ENCODE peak calls at places on chromosomes 3 and 15, in ten cellular contexts. One of them, this sample, is unnamed.

GRCh38 chr15:64144565-64145281 is 6.8 kb upstream of the SNX22 start:
- DNase-seq in pancreas: no peak
- DNase-seq in NCI-H187: no peak
- DNase-seq in T-cell: no peak
- DNase-seq in spleen: no peak
- DNase-seq in neural crest cell: no peak
- DNase-seq in hepatocyte: no peak
- DNase-seq in GM06990: peak; percentile 77
- DNase-seq in naive thymus-derived CD4-positive, alpha-beta T cell: no peak
- DNase-seq in activated T-cell treated with anti-CD3 and anti-CD28 coated beads for 24 hours: no peak
- DNase-seq in this sample: no peak

GRCh38 chr15:74988007-74988800 is 7.2 kb upstream of the SCAMP5 start:
- DNase-seq in pancreas: no peak
- DNase-seq in NCI-H187: no peak
- DNase-seq in T-cell: peak; percentile 16
- DNase-seq in spleen: peak; percentile 71
- DNase-seq in neural crest cell: no peak
- DNase-seq in hepatocyte: peak; percentile 78
- DNase-seq in GM06990: no peak
- DNase-seq in naive thymus-derived CD4-positive, alpha-beta T cell: peak; percentile 30
- DNase-seq in activated T-cell treated with anti-CD3 and anti-CD28 coated beads for 24 hours: no peak
- DNase-seq in this sample: no peak

GRCh38 chr3:64188810-64189560 is 36.3 kb downstream of the PRICKLE2 start:
- DNase-seq in pancreas: peak; percentile 18
- DNase-seq in NCI-H187: no peak
- DNase-seq in T-cell: no peak
- DNase-seq in spleen: no peak
- DNase-seq in neural crest cell: no peak
- DNase-seq in hepatocyte: peak; percentile 83
- DNase-seq in GM06990: no peak
- DNase-seq in naive thymus-derived CD4-positive, alpha-beta T cell: no peak
- DNase-seq in activated T-cell treated with anti-CD3 and anti-CD28 coated beads for 24 hours: no peak
- DNase-seq in this sample: peak; percentile 50

GRCh38 chr3:48088056-48088748 is 72.0 kb upstream of the MAP4 start:
- DNase-seq in pancreas: no peak
- DNase-seq in NCI-H187: no peak
- DNase-seq in T-cell: no peak
- DNase-seq in spleen: no peak
- DNase-seq in neural crest cell: peak; percentile 14
- DNase-seq in hepatocyte: peak; percentile 52
- DNase-seq in GM06990: no peak
- DNase-seq in naive thymus-derived CD4-positive, alpha-beta T cell: no peak
- DNase-seq in activated T-cell treated with anti-CD3 and anti-CD28 coated beads for 24 hours: peak; percentile 4
- DNase-seq in this sample: no peak

GRCh38 chr15:38367476-38367875 is 86.5 kb upstream of the FAM98B start:
- DNase-seq in pancreas: no peak
- DNase-seq in NCI-H187: no peak
- DNase-seq in T-cell: no peak
- DNase-seq in spleen: no peak
- DNase-seq in neural crest cell: no peak
- DNase-seq in hepatocyte: no peak
- DNase-seq in GM06990: no peak
- DNase-seq in naive thymus-derived CD4-positive, alpha-beta T cell: no peak
- DNase-seq in activated T-cell treated with anti-CD3 and anti-CD28 coated beads for 24 hours: no peak
- DNase-seq in this sample: no peak

GRCh38 chr15:98597666-98598065 is 50.7 kb upstream of the IGF1R start:
- DNase-seq in pancreas: no peak
- DNase-seq in NCI-H187: no peak
- DNase-seq in T-cell: no peak
- DNase-seq in spleen: no peak
- DNase-seq in neural crest cell: no peak
- DNase-seq in hepatocyte: no peak
- DNase-seq in GM06990: no peak
- DNase-seq in naive thymus-derived CD4-positive, alpha-beta T cell: no peak
- DNase-seq in activated T-cell treated with anti-CD3 and anti-CD28 coated beads for 24 hours: no peak
- DNase-seq in this sample: no peak

GRCh38 chr3:122052968-122053367 is 2.2 kb upstream of the CD86 start:
- DNase-seq in pancreas: no peak
- DNase-seq in NCI-H187: no peak
- DNase-seq in T-cell: no peak
- DNase-seq in spleen: no peak
- DNase-seq in neural crest cell: no peak
- DNase-seq in hepatocyte: no peak
- DNase-seq in GM06990: no peak
- DNase-seq in naive thymus-derived CD4-positive, alpha-beta T cell: no peak
- DNase-seq in activated T-cell treated with anti-CD3 and anti-CD28 coated beads for 24 hours: no peak
- DNase-seq in this sample: no peak

GRCh38 chr3:129121016-129121791 is 400 bp downstream of the RAB43 start:
- DNase-seq in pancreas: no peak
- DNase-seq in NCI-H187: no peak
- DNase-seq in T-cell: peak; percentile 43
- DNase-seq in spleen: no peak
- DNase-seq in neural crest cell: peak; percentile 22
- DNase-seq in hepatocyte: peak; percentile 46
- DNase-seq in GM06990: peak; percentile 76
- DNase-seq in naive thymus-derived CD4-positive, alpha-beta T cell: no peak
- DNase-seq in activated T-cell treated with anti-CD3 and anti-CD28 coated beads for 24 hours: no peak
- DNase-seq in this sample: no peak

GRCh38 chr15:80317389-80318169 is 65.6 kb upstream of the CTXND1 start:
- DNase-seq in pancreas: no peak
- DNase-seq in NCI-H187: no peak
- DNase-seq in T-cell: no peak
- DNase-seq in spleen: no peak
- DNase-seq in neural crest cell: no peak
- DNase-seq in hepatocyte: peak; percentile 35
- DNase-seq in GM06990: no peak
- DNase-seq in naive thymus-derived CD4-positive, alpha-beta T cell: no peak
- DNase-seq in activated T-cell treated with anti-CD3 and anti-CD28 coated beads for 24 hours: no peak
- DNase-seq in this sample: peak; percentile 71

GRCh38 chr15:59611277-59612260 is at the start of gene GCNT3:
- DNase-seq in pancreas: no peak
- DNase-seq in NCI-H187: no peak
- DNase-seq in T-cell: no peak
- DNase-seq in spleen: no peak
- DNase-seq in neural crest cell: no peak
- DNase-seq in hepatocyte: peak; percentile 80
- DNase-seq in GM06990: no peak
- DNase-seq in naive thymus-derived CD4-positive, alpha-beta T cell: no peak
- DNase-seq in activated T-cell treated with anti-CD3 and anti-CD28 coated beads for 24 hours: no peak
- DNase-seq in this sample: no peak

GRCh38 chr3:151155409-151156128 is 47.4 kb downstream of the GPR171 start:
- DNase-seq in pancreas: no peak
- DNase-seq in NCI-H187: no peak
- DNase-seq in T-cell: no peak
- DNase-seq in spleen: no peak
- DNase-seq in neural crest cell: no peak
- DNase-seq in hepatocyte: no peak
- DNase-seq in GM06990: no peak
- DNase-seq in naive thymus-derived CD4-positive, alpha-beta T cell: no peak
- DNase-seq in activated T-cell treated with anti-CD3 and anti-CD28 coated beads for 24 hours: no peak
- DNase-seq in this sample: no peak

GRCh38 chr15:40104296-40104864 is 4.3 kb downstream of the BMF start:
- DNase-seq in pancreas: no peak
- DNase-seq in NCI-H187: no peak
- DNase-seq in T-cell: no peak
- DNase-seq in spleen: no peak
- DNase-seq in neural crest cell: no peak
- DNase-seq in hepatocyte: no peak
- DNase-seq in GM06990: no peak
- DNase-seq in naive thymus-derived CD4-positive, alpha-beta T cell: no peak
- DNase-seq in activated T-cell treated with anti-CD3 and anti-CD28 coated beads for 24 hours: no peak
- DNase-seq in this sample: no peak

GRCh38 chr15:45858491-45858890 is 223.7 kb downstream of the SQOR start:
- DNase-seq in pancreas: no peak
- DNase-seq in NCI-H187: no peak
- DNase-seq in T-cell: no peak
- DNase-seq in spleen: no peak
- DNase-seq in neural crest cell: no peak
- DNase-seq in hepatocyte: no peak
- DNase-seq in GM06990: no peak
- DNase-seq in naive thymus-derived CD4-positive, alpha-beta T cell: no peak
- DNase-seq in activated T-cell treated with anti-CD3 and anti-CD28 coated beads for 24 hours: no peak
- DNase-seq in this sample: no peak

GRCh38 chr3:178479860-178480259 is 56.4 kb upstream of the KCNMB2 start:
- DNase-seq in pancreas: no peak
- DNase-seq in NCI-H187: no peak
- DNase-seq in T-cell: no peak
- DNase-seq in spleen: no peak
- DNase-seq in neural crest cell: no peak
- DNase-seq in hepatocyte: no peak
- DNase-seq in GM06990: peak; percentile 41
- DNase-seq in naive thymus-derived CD4-positive, alpha-beta T cell: no peak
- DNase-seq in activated T-cell treated with anti-CD3 and anti-CD28 coated beads for 24 hours: no peak
- DNase-seq in this sample: no peak

GRCh38 chr15:71585159-71585558 is 225.2 kb upstream of the NR2E3 start:
- DNase-seq in pancreas: no peak
- DNase-seq in NCI-H187: no peak
- DNase-seq in T-cell: no peak
- DNase-seq in spleen: no peak
- DNase-seq in neural crest cell: no peak
- DNase-seq in hepatocyte: no peak
- DNase-seq in GM06990: no peak
- DNase-seq in naive thymus-derived CD4-positive, alpha-beta T cell: no peak
- DNase-seq in activated T-cell treated with anti-CD3 and anti-CD28 coated beads for 24 hours: no peak
- DNase-seq in this sample: no peak

GRCh38 chr3:156865732-156866131 is 39.6 kb downstream of the LEKR1 start:
- DNase-seq in pancreas: no peak
- DNase-seq in NCI-H187: no peak
- DNase-seq in T-cell: no peak
- DNase-seq in spleen: no peak
- DNase-seq in neural crest cell: no peak
- DNase-seq in hepatocyte: no peak
- DNase-seq in GM06990: no peak
- DNase-seq in naive thymus-derived CD4-positive, alpha-beta T cell: no peak
- DNase-seq in activated T-cell treated with anti-CD3 and anti-CD28 coated beads for 24 hours: no peak
- DNase-seq in this sample: no peak

GRCh38 chr3:98057631-98058030 is 22.5 kb upstream of the GABRR3 start:
- DNase-seq in pancreas: no peak
- DNase-seq in NCI-H187: no peak
- DNase-seq in T-cell: no peak
- DNase-seq in spleen: no peak
- DNase-seq in neural crest cell: no peak
- DNase-seq in hepatocyte: no peak
- DNase-seq in GM06990: no peak
- DNase-seq in naive thymus-derived CD4-positive, alpha-beta T cell: no peak
- DNase-seq in activated T-cell treated with anti-CD3 and anti-CD28 coated beads for 24 hours: no peak
- DNase-seq in this sample: no peak

GRCh38 chr3:187066228-187066995 is 72.9 kb downstream of the RPL39L start:
- DNase-seq in pancreas: no peak
- DNase-seq in NCI-H187: no peak
- DNase-seq in T-cell: peak; percentile 60
- DNase-seq in spleen: no peak
- DNase-seq in neural crest cell: no peak
- DNase-seq in hepatocyte: peak; percentile 46
- DNase-seq in GM06990: peak; percentile 60
- DNase-seq in naive thymus-derived CD4-positive, alpha-beta T cell: peak; percentile 67
- DNase-seq in activated T-cell treated with anti-CD3 and anti-CD28 coated beads for 24 hours: peak; percentile 32
- DNase-seq in this sample: no peak

GRCh38 chr15:52287114-52287513 is 8.5 kb downstream of the MYO5C start:
- DNase-seq in pancreas: no peak
- DNase-seq in NCI-H187: no peak
- DNase-seq in T-cell: no peak
- DNase-seq in spleen: no peak
- DNase-seq in neural crest cell: no peak
- DNase-seq in hepatocyte: peak; percentile 40
- DNase-seq in GM06990: no peak
- DNase-seq in naive thymus-derived CD4-positive, alpha-beta T cell: no peak
- DNase-seq in activated T-cell treated with anti-CD3 and anti-CD28 coated beads for 24 hours: no peak
- DNase-seq in this sample: no peak

GRCh38 chr15:22819651-22820050 is 18.8 kb upstream of the NIPA2 start:
- DNase-seq in pancreas: no peak
- DNase-seq in NCI-H187: no peak
- DNase-seq in T-cell: no peak
- DNase-seq in spleen: no peak
- DNase-seq in neural crest cell: no peak
- DNase-seq in hepatocyte: no peak
- DNase-seq in GM06990: no peak
- DNase-seq in naive thymus-derived CD4-positive, alpha-beta T cell: no peak
- DNase-seq in activated T-cell treated with anti-CD3 and anti-CD28 coated beads for 24 hours: no peak
- DNase-seq in this sample: no peak

GRCh38 chr15:90871716-90872480 is 3.5 kb downstream of the FURIN start:
- DNase-seq in pancreas: no peak
- DNase-seq in NCI-H187: no peak
- DNase-seq in T-cell: no peak
- DNase-seq in spleen: peak; percentile 88
- DNase-seq in neural crest cell: no peak
- DNase-seq in hepatocyte: peak; percentile 63
- DNase-seq in GM06990: no peak
- DNase-seq in naive thymus-derived CD4-positive, alpha-beta T cell: no peak
- DNase-seq in activated T-cell treated with anti-CD3 and anti-CD28 coated beads for 24 hours: no peak
- DNase-seq in this sample: no peak

GRCh38 chr3:129195731-129196256 is 12.1 kb upstream of the CNBP start:
- DNase-seq in pancreas: no peak
- DNase-seq in NCI-H187: no peak
- DNase-seq in T-cell: no peak
- DNase-seq in spleen: no peak
- DNase-seq in neural crest cell: no peak
- DNase-seq in hepatocyte: peak; percentile 64
- DNase-seq in GM06990: no peak
- DNase-seq in naive thymus-derived CD4-positive, alpha-beta T cell: no peak
- DNase-seq in activated T-cell treated with anti-CD3 and anti-CD28 coated beads for 24 hours: no peak
- DNase-seq in this sample: peak; percentile 59

GRCh38 chr15:77513226-77513625 is 92.5 kb downstream of the HMG20A start:
- DNase-seq in pancreas: no peak
- DNase-seq in NCI-H187: no peak
- DNase-seq in T-cell: no peak
- DNase-seq in spleen: no peak
- DNase-seq in neural crest cell: no peak
- DNase-seq in hepatocyte: no peak
- DNase-seq in GM06990: no peak
- DNase-seq in naive thymus-derived CD4-positive, alpha-beta T cell: no peak
- DNase-seq in activated T-cell treated with anti-CD3 and anti-CD28 coated beads for 24 hours: no peak
- DNase-seq in this sample: no peak

GRCh38 chr3:177525987-177526712 is 328.9 kb upstream of the TBL1XR1 start:
- DNase-seq in pancreas: no peak
- DNase-seq in NCI-H187: no peak
- DNase-seq in T-cell: no peak
- DNase-seq in spleen: no peak
- DNase-seq in neural crest cell: no peak
- DNase-seq in hepatocyte: no peak
- DNase-seq in GM06990: no peak
- DNase-seq in naive thymus-derived CD4-positive, alpha-beta T cell: no peak
- DNase-seq in activated T-cell treated with anti-CD3 and anti-CD28 coated beads for 24 hours: no peak
- DNase-seq in this sample: no peak

GRCh38 chr3:114207768-114208167 is 28.9 kb upstream of the DRD3 start:
- DNase-seq in pancreas: no peak
- DNase-seq in NCI-H187: no peak
- DNase-seq in T-cell: no peak
- DNase-seq in spleen: no peak
- DNase-seq in neural crest cell: no peak
- DNase-seq in hepatocyte: no peak
- DNase-seq in GM06990: peak; percentile 22
- DNase-seq in naive thymus-derived CD4-positive, alpha-beta T cell: no peak
- DNase-seq in activated T-cell treated with anti-CD3 and anti-CD28 coated beads for 24 hours: no peak
- DNase-seq in this sample: no peak

GRCh38 chr3:98778383-98778782 is 15.2 kb downstream of the ST3GAL6 start:
- DNase-seq in pancreas: no peak
- DNase-seq in NCI-H187: no peak
- DNase-seq in T-cell: no peak
- DNase-seq in spleen: no peak
- DNase-seq in neural crest cell: no peak
- DNase-seq in hepatocyte: no peak
- DNase-seq in GM06990: no peak
- DNase-seq in naive thymus-derived CD4-positive, alpha-beta T cell: no peak
- DNase-seq in activated T-cell treated with anti-CD3 and anti-CD28 coated beads for 24 hours: no peak
- DNase-seq in this sample: no peak

GRCh38 chr3:133896002-133896761 is 500 bp upstream of the RAB6B start:
- DNase-seq in pancreas: no peak
- DNase-seq in NCI-H187: no peak
- DNase-seq in T-cell: no peak
- DNase-seq in spleen: no peak
- DNase-seq in neural crest cell: no peak
- DNase-seq in hepatocyte: peak; percentile 44
- DNase-seq in GM06990: no peak
- DNase-seq in naive thymus-derived CD4-positive, alpha-beta T cell: no peak
- DNase-seq in activated T-cell treated with anti-CD3 and anti-CD28 coated beads for 24 hours: no peak
- DNase-seq in this sample: no peak

GRCh38 chr15:75024102-75024636 is 779 bp downstream of the PPCDC start:
- DNase-seq in pancreas: no peak
- DNase-seq in NCI-H187: no peak
- DNase-seq in T-cell: no peak
- DNase-seq in spleen: no peak
- DNase-seq in neural crest cell: no peak
- DNase-seq in hepatocyte: peak; percentile 32
- DNase-seq in GM06990: no peak
- DNase-seq in naive thymus-derived CD4-positive, alpha-beta T cell: no peak
- DNase-seq in activated T-cell treated with anti-CD3 and anti-CD28 coated beads for 24 hours: no peak
- DNase-seq in this sample: no peak